ENCODE peak calls at places on chromosome 18, in seven cellular contexts. J is lower lobe of right lung; S is stimulated activated CD4-positive, alpha-beta T cell treated with anti-CD3 and anti-CD28 coated beads, Interleukin-15, amount 100 ng/mL, for 24 hours; D is central memory CD4-positive, alpha-beta T cell; T is D341Med; Z is astrocyte of the cerebellum; O is H7. N is an unnamed sample.
A peak's percentile ranks its signal among the peaks of the same experiment; 100 is the strongest.

GRCh38 chr18:12470382-12471090 is 62.8 kb downstream of the PRELID3A start:
- DNase-seq in T (peak; percentile 53), O (no peak), Z (no peak), S (no peak), J (no peak), D (no peak), N (no peak)

GRCh38 chr18:46060359-46060841 is 11.7 kb downstream of the PSTPIP2 start:
- DNase-seq in D (no peak), S (no peak), O (no peak), Z (no peak), J (no peak), T (no peak), N (no peak)

GRCh38 chr18:8701546-8702118 is 3.7 kb upstream of the MTCL1 start:
- DNase-seq in Z (no peak), D (no peak), J (no peak), T (no peak), S (no peak), O (no peak), N (peak; percentile 64)

GRCh38 chr18:45464619-45465018 is 150.7 kb upstream of the SLC14A2 start:
- DNase-seq in T (no peak), D (no peak), J (no peak), Z (no peak), O (no peak), S (no peak), N (no peak)

GRCh38 chr18:80137976-80138375 is 28.9 kb downstream of the ADNP2 start:
- DNase-seq in J (no peak), O (no peak), Z (no peak), S (no peak), D (no peak), T (no peak), N (no peak)

GRCh38 chr18:24915547-24915946 is 436.4 kb downstream of the ZNF521 start:
- DNase-seq in T (no peak), Z (peak; percentile 8), O (no peak), D (no peak), J (no peak), S (no peak), N (no peak)

GRCh38 chr18:49227456-49227855 is 233.0 kb downstream of the DYM start:
- DNase-seq in T (no peak), D (peak; percentile 58), J (no peak), O (no peak), S (peak; percentile 54), Z (no peak), N (no peak)

GRCh38 chr18:61957801-61958516 is 65.2 kb upstream of the RNF152 start:
- DNase-seq in S (no peak), Z (no peak), T (no peak), J (no peak), O (peak; percentile 21), D (no peak), N (no peak)

GRCh38 chr18:26405190-26405781 is 143.1 kb downstream of the KCTD1 start:
- DNase-seq in Z (no peak), T (peak; percentile 71), J (no peak), O (peak; percentile 34), S (peak; percentile 9), D (no peak), N (peak; percentile 32)

GRCh38 chr18:9811978-9812377 is 73.8 kb upstream of the TXNDC2 start:
- DNase-seq in D (no peak), S (no peak), Z (no peak), J (no peak), T (no peak), O (no peak), N (no peak)

GRCh38 chr18:37571266-37571665 is 5.7 kb upstream of the CELF4 start:
- DNase-seq in S (no peak), O (no peak), D (no peak), J (no peak), Z (no peak), T (no peak), N (no peak)

GRCh38 chr18:3663870-3664512 is 214.0 kb downstream of the TGIF1 start:
- DNase-seq in J (no peak), O (no peak), Z (no peak), D (no peak), S (no peak), T (no peak), N (no peak)

GRCh38 chr18:2656237-2657042 is 914 bp downstream of the SMCHD1 start:
- DNase-seq in Z (no peak), S (peak; percentile 63), T (peak; percentile 78), O (peak; percentile 71), D (peak; percentile 66), J (peak; percentile 79), N (no peak)

GRCh38 chr18:49443837-49444236 is 16.6 kb downstream of the DYM start:
- DNase-seq in O (no peak), D (no peak), T (no peak), Z (no peak), S (no peak), J (no peak), N (no peak)

GRCh38 chr18:13616525-13617035 is 109.8 kb downstream of the FAM210A start:
- DNase-seq in T (no peak), O (no peak), J (no peak), S (no peak), Z (no peak), D (no peak), N (no peak)

GRCh38 chr18:23631746-23632145 is 31.0 kb downstream of the ANKRD29 start:
- DNase-seq in Z (no peak), D (no peak), O (peak; percentile 61), J (no peak), T (peak; percentile 58), S (no peak), N (no peak)

GRCh38 chr18:50880108-50880465 is 1.2 kb downstream of the ME2 start:
- DNase-seq in S (no peak), Z (no peak), O (no peak), D (no peak), J (no peak), T (no peak), N (no peak)

GRCh38 chr18:48052291-48052840 is 121.9 kb upstream of the SMAD2 start:
- DNase-seq in T (no peak), Z (no peak), D (no peak), J (no peak), O (no peak), S (no peak), N (no peak)

GRCh38 chr18:5527603-5528002 is 16.2 kb downstream of the EPB41L3 start:
- DNase-seq in D (no peak), J (no peak), S (no peak), O (no peak), T (no peak), Z (peak; percentile 82), N (no peak)

GRCh38 chr18:23883277-23883790 is 131.2 kb upstream of the TTC39C start:
- DNase-seq in O (no peak), S (no peak), Z (no peak), J (no peak), D (no peak), T (no peak), N (no peak)

GRCh38 chr18:35010156-35010555 is 31.1 kb upstream of the MAPRE2 start:
- DNase-seq in D (no peak), S (no peak), T (no peak), O (no peak), Z (no peak), J (no peak), N (no peak)

GRCh38 chr18:5543854-5544389 is at the start of gene EPB41L3:
- DNase-seq in J (peak; percentile 69), D (no peak), Z (no peak), T (peak; percentile 86), S (peak; percentile 6), O (peak; percentile 73), N (no peak)

GRCh38 chr18:74840492-74841167 is 243.0 kb downstream of the ZNF407 start:
- DNase-seq in O (no peak), D (no peak), J (no peak), Z (no peak), S (no peak), T (no peak), N (no peak)